ENCODE peak calls at places on chromosomes 5 and 9, in four cellular contexts. L is astrocyte of the spinal cord, A is A549, I is transverse colon. O is an unnamed sample.

GRCh38 chr9:90659626-90660364 is 17.2 kb upstream of the DIRAS2 start:
- DNase-seq in L (peak; percentile 72), A (no peak), I (no peak), O (peak; percentile 27)

GRCh38 chr9:90774682-90775081 is 26.9 kb upstream of the SYK start:
- DNase-seq in L (no peak), A (no peak), I (peak; percentile 55), O (no peak)

GRCh38 chr9:113957778-113958430 is 81.8 kb downstream of the ZNF618 start:
- DNase-seq in L (peak; percentile 86), A (peak; percentile 52), I (peak; percentile 27), O (peak; percentile 89)

GRCh38 chr5:147509710-147510651 is at the start of gene DPYSL3:
- DNase-seq in L (peak; percentile 84), A (peak; percentile 13), I (peak; percentile 54), O (no peak)

GRCh38 chr5:83095973-83096539 is 18.7 kb downstream of the XRCC4 start:
- DNase-seq in L (peak; percentile 80), A (peak; percentile 58), I (no peak), O (peak; percentile 52)

GRCh38 chr9:104794070-104794469 is 30.1 kb downstream of the NIPSNAP3B start:
- DNase-seq in L (no peak), A (no peak), I (no peak), O (no peak)

GRCh38 chr5:36240779-36241635 is 718 bp downstream of the NADK2 start:
- DNase-seq in L (peak; percentile 69), A (peak; percentile 41), I (peak; percentile 68), O (no peak)

GRCh38 chr5:119379929-119380328 is 24.1 kb downstream of the TNFAIP8 start:
- DNase-seq in L (no peak), A (no peak), I (no peak), O (no peak)

GRCh38 chr5:41485533-41485932 is 24.9 kb downstream of the PLCXD3 start:
- DNase-seq in L (no peak), A (no peak), I (no peak), O (no peak)

GRCh38 chr5:170747357-170747756 is 36.2 kb upstream of the GABRP start:
- DNase-seq in L (no peak), A (no peak), I (no peak), O (no peak)

GRCh38 chr5:68172314-68172713 is 43.2 kb upstream of the PIK3R1 start:
- DNase-seq in L (no peak), A (no peak), I (no peak), O (no peak)

GRCh38 chr9:81028504-81028903 is 660.8 kb downstream of the TLE1 start:
- DNase-seq in L (peak; percentile 95), A (peak; percentile 66), I (no peak), O (peak; percentile 67)

GRCh38 chr9:27856748-27857147 is 283.5 kb upstream of the C9orf72 start:
- DNase-seq in L (no peak), A (no peak), I (no peak), O (no peak)

GRCh38 chr9:98995059-98995665 is 51.5 kb downstream of the COL15A1 start:
- DNase-seq in L (no peak), A (no peak), I (peak; percentile 29), O (no peak)

GRCh38 chr9:120569556-120569955 is 10.4 kb downstream of the CDK5RAP2 start:
- DNase-seq in L (no peak), A (no peak), I (no peak), O (no peak)

GRCh38 chr9:127943746-127944145 is 6.1 kb upstream of the DPM2 start:
- DNase-seq in L (peak; percentile 70), A (peak; percentile 79), I (peak; percentile 87), O (no peak)

DNA sequence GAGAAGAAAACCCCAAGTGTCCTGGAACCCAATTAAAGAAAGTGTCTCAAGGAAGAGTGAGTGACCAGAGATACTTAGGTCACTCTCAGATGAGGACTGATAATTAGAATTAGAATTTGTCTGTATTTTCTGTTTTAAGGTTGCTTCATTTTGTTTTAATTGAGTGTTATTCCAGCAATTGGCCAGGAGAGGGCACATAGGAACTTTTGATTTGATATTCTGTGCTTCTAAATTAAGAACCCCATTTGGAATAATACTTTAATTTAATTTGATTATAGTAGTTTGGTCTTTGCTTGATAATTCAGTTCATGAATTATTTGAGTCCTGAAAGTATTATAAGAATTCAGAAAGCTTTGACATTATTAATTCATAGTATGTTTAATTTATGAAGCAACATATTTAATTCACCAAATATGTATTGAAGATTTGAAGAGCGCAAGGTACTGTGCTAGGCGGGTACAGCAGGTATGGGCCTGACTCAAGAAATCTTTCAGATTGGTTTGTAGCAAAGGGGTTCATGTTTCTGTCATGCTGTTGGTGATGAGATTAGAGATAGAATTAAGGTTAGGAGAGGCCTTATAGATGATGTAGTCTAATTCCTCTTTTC is 4.9 kb downstream of the MRPL22 start:
- DNase-seq in L (peak; percentile 43), A (peak; percentile 28), I (no peak), O (no peak)
- TF ChIP-seq CTCF in L (peak; percentile 56), A (peak; percentile 60), I (peak; percentile 57), O (peak; percentile 38)

DNA sequence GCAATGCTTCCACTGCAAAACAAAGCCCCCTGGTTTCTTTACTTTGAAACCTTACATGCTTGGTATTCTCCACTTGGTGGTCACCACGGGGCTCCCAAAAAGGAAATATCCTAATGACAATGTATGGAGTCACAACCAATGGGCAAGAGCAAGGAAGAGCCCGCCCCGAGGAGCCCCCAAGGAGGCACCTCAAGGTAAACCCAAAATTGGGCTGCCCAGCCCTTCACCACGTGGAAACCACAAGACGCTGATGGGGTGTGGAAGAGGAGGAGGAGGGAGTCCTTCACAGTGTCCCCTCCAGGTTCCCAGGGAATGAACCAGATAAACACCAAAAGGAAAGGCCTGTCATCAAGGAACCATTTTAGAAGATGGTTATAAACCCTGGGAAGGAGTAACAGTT is 3.8 kb downstream of the ROR2 start:
- DNase-seq in L (no peak), A (no peak), I (no peak), O (no peak)
- H3K4me3 ChIP-seq in L (no peak overlapping the region), A (no peak overlapping the region), I (no peak overlapping the region), O (no peak overlapping the region)

GRCh38 chr9:17402309-17402708 is 176.6 kb upstream of the SH3GL2 start:
- DNase-seq in L (peak; percentile 25), A (no peak), I (no peak), O (peak; percentile 15)
- TF ChIP-seq CTCF in L (peak; percentile 11), A (peak; percentile 25), I (no peak), O (peak; percentile 6)

GRCh38 chr5:180799194-180799593 is 3.4 kb downstream of the MGAT1 start:
- DNase-seq in L (no peak), A (no peak), I (peak; percentile 72), O (no peak)
- H3K4me3 ChIP-seq in L (no peak overlapping the region), A (no peak overlapping the region), I (no peak overlapping the region), O (no peak overlapping the region)

GRCh38 chr9:95115104-95115503 is 202.4 kb downstream of the FANCC start:
- DNase-seq in L (no peak), A (no peak), I (no peak), O (no peak)

GRCh38 chr9:95111716-95112115 is 205.8 kb downstream of the FANCC start:
- DNase-seq in L (no peak), A (no peak), I (no peak), O (no peak)

GRCh38 chr9:95116820-95117204 is 200.7 kb downstream of the FANCC start:
- DNase-seq in L (no peak), A (no peak), I (no peak), O (no peak)

GRCh38 chr9:95112436-95113280 is 204.9 kb downstream of the FANCC start:
- DNase-seq in L (no peak), A (no peak), I (no peak), O (no peak)

GRCh38 chr9:95116002-95116819 is 201.3 kb downstream of the FANCC start:
- DNase-seq in L (no peak), A (no peak), I (peak; percentile 57), O (no peak)
- TF ChIP-seq CTCF in L (peak; percentile 33), A (peak; percentile 30), I (peak; percentile 56), O (peak; percentile 15)